ENCODE peak calls at places on chromosomes 3 and 15, in six cellular contexts. M, Y, C, K, Q and F are unnamed samples.

GRCh38 chr3:177287231-177287630 is 89.9 kb upstream of the TBL1XR1 start:
- DNase-seq in M (no peak), Y (no peak), C (no peak), K (no peak), Q (no peak), F (no peak)

GRCh38 chr3:123447749-123448502 is 964 bp downstream of the ADCY5 start:
- DNase-seq in M (peak), Y (no peak), C (no peak), K (no peak), Q (peak), F (no peak)

GRCh38 chr15:74377831-74378766 is 10.7 kb upstream of the CYP11A1 start:
- DNase-seq in M (no peak), Y (no peak), C (no peak), K (no peak), Q (no peak), F (no peak)

GRCh38 chr15:43190178-43190577 is 5.0 kb downstream of the CCNDBP1 start:
- DNase-seq in M (no peak), Y (no peak), C (no peak), K (no peak), Q (no peak), F (no peak)

GRCh38 chr3:175150812-175151411 is 291.8 kb downstream of the NAALADL2 start:
- DNase-seq in M (no peak), Y (peak), C (no peak), K (no peak), Q (no peak), F (no peak)

GRCh38 chr15:100033140-100033857 is 300.1 kb upstream of the LYSMD4 start:
- DNase-seq in M (no peak), Y (no peak), C (no peak), K (no peak), Q (no peak), F (no peak)

GRCh38 chr3:21142031-21142430 is 609.0 kb downstream of the ZNF385D start:
- DNase-seq in M (no peak), Y (no peak), C (no peak), K (no peak), Q (no peak), F (no peak)

GRCh38 chr3:16888785-16889607 is 4.2 kb downstream of the PLCL2 start:
- DNase-seq in M (no peak), Y (no peak), C (peak), K (no peak), Q (no peak), F (no peak)

GRCh38 chr15:29765234-29765841 is 56.9 kb downstream of the TJP1 start:
- DNase-seq in M (no peak), Y (no peak), C (no peak), K (no peak), Q (no peak), F (no peak)

GRCh38 chr3:55482496-55483195 is 4.5 kb downstream of the WNT5A start:
- DNase-seq in M (no peak), Y (no peak), C (no peak), K (no peak), Q (peak), F (no peak)

GRCh38 chr3:143970773-143971366 is 753 bp upstream of the DIPK2A start:
- DNase-seq in M (peak), Y (peak), C (no peak), K (no peak), Q (peak), F (peak)

GRCh38 chr15:63166219-63166618 is 8.9 kb upstream of the RPS27L start:
- DNase-seq in M (no peak), Y (no peak), C (no peak), K (no peak), Q (peak), F (no peak)

DNA sequence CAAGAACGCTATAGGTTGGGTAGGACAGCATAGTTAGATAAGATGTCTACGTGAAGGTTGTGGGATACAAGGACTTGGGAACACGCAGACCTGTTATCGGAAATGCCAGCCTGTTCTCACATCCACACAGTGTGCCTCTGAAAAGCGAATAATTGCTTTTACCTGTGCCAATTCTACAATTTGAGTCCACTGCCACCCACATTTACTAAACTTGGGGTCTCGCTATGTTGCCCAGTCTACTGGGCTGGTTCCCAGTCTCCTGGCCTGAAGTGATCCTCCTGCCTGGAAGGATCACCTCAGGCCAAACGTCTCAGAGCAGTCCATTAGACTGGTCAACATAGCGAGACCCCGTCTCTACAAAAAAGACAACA is 777 bp upstream of the INO80 start:
- DNase-seq in M (no peak), Y (no peak), C (no peak), K (no peak), Q (no peak), F (no peak)
- TF ChIP-seq ZNF274 in M (no peak), Y (no peak), C (no peak), K (no peak), Q (no peak), F (no peak)

GRCh38 chr3:121736112-121736511 is 13.4 kb downstream of the GOLGB1 start:
- DNase-seq in M (no peak), Y (no peak), C (no peak), K (no peak), Q (no peak), F (no peak)
- TF ChIP-seq YY1 in M (no peak), Y (no peak), C (no peak), K (no peak), Q (no peak), F (no peak)

GRCh38 chr3:134974621-134975020 is 179.6 kb downstream of the EPHB1 start:
- DNase-seq in M (no peak), Y (no peak), C (no peak), K (no peak), Q (no peak), F (no peak)

GRCh38 chr3:134972836-134973455 is 177.9 kb downstream of the EPHB1 start:
- DNase-seq in M (no peak), Y (no peak), C (no peak), K (no peak), Q (no peak), F (no peak)

GRCh38 chr3:134976948-134977347 is 181.9 kb downstream of the EPHB1 start:
- DNase-seq in M (no peak), Y (no peak), C (no peak), K (no peak), Q (no peak), F (no peak)

GRCh38 chr3:134978658-134979057 is 183.6 kb downstream of the EPHB1 start:
- DNase-seq in M (no peak), Y (no peak), C (no peak), K (no peak), Q (no peak), F (no peak)
- TF ChIP-seq ZNF274 in M (no peak), Y (no peak), C (no peak), K (no peak), Q (no peak), F (no peak)

GRCh38 chr15:39823634-39824033 is 41.0 kb upstream of the FSIP1 start:
- DNase-seq in M (no peak), Y (no peak), C (no peak), K (no peak), Q (no peak), F (no peak)

GRCh38 chr15:39814487-39814886 is 31.8 kb upstream of the FSIP1 start:
- DNase-seq in M (no peak), Y (no peak), C (no peak), K (no peak), Q (no peak), F (no peak)

GRCh38 chr15:39819449-39820016 is 36.9 kb upstream of the FSIP1 start:
- DNase-seq in M (no peak), Y (no peak), C (no peak), K (no peak), Q (no peak), F (no peak)

DNA sequence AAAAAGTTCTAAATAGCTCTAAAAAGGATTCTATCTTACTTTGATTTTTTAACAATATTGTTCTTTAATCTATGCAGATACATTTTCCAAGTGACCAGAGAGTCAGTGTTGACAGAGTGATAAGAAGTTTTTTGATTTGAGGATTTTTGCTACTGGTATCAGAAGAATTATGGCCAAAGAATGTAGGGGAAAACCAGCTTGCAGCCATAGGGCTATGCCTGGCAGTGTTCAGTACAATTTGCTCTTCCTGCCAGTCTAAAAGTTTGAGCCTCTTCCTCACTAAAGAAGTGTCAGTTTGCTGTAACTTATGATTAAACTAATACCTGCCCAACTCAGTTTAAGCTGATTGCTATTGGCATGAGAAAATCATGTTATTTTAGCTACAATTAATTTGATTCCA is 35.3 kb upstream of the FSIP1 start:
- DNase-seq in M (no peak), Y (no peak), C (no peak), K (no peak), Q (no peak), F (no peak)
- TF ChIP-seq YY1 in M (no peak), Y (no peak), C (no peak), K (no peak), Q (no peak), F (no peak)

DNA sequence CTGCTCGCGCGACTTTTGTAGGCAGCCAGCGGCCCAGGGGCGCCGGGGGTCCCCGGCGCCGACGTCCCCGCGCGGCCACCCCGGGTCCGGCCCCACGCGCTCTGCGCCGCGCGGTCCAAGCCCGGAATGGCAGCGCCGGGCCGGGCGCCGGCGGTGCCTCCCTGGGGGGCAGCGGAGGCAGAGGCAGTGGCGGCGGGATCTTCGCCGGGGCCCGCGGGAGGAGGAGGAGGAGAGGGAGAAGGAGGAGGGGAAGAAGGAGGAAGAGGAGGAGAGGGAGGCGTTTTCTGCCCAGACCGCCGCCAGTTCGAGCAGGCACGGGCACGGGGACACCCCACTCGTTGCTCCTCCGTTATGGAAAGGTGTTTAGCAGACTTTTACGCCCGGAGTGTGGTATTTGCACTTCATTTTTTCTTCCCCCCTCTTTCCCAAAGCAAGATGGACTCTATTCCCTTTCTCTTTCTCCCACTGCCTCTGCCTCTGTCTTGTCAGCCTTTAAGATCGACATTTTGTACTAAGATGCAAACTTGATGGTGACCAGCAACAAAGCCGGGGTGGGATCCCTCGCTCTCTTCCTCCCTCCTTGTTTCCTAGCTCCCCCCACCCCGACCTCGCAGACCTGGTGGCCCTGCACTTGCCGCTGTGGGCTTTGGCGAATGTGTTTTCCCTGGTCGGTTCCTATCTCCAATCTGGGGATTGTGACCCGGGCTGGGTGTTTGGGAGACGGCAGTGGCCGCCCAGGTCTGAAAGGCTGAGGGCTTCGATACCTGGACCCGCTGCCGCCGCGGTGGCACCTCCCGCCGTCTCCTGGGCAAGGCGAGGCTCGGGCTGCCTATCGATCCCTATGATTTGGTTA is 2.6 kb downstream of the BBX start:
- DNase-seq in M (no peak), Y (no peak), C (no peak), K (no peak), Q (peak), F (no peak)
- TF ChIP-seq ZNF274 in M (no peak), Y (no peak), C (no peak), K (no peak), Q (no peak), F (no peak)

DNA sequence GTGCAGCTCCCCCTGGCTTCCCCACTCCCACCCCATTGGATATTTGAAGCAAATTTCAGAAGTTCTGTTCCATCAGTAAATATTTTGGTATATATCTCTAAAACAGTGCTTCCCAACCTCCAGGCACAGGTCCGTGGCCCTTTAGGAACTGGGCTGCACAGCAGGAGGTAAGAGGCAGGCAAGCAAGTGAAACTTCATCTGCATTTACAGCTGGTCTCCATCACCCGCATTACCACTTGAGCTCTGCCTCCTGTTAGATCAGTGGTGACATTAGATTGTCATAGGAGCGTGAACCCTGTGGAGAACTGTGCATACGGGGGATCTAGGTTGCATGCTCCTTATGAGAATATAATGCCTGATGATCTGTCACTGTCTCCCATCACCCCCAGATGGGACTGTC is 97.3 kb upstream of the LRRFIP2 start:
- DNase-seq in M (no peak), Y (no peak), C (no peak), K (no peak), Q (peak), F (no peak)
- TF ChIP-seq YY1 in M (no peak), Y (no peak), C (no peak), K (no peak), Q (no peak), F (no peak)

DNA sequence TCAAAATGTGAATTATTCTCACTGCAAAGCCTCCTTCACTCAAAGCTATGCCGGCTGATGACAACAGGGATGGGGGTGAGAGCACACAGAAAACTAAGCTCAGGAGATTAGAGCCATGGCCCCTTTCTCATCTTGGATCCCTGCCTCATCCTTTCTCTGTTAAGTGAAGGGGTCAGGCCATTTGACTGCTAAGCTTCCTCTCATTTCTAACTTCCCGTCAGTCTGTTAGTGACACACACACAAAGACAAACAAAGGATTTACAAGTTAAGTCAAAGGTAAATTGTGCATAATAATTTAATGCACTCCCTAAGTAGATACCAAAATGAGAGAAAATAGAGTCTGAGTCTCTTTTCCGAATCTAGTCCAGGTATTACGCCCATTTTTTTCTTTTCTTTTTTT is 1.2 kb downstream of the SS18L2 start:
- DNase-seq in M (no peak), Y (no peak), C (no peak), K (no peak), Q (no peak), F (no peak)
- TF ChIP-seq ZNF274 in M (no peak), Y (no peak), C (no peak), K (no peak), Q (no peak), F (no peak)

DNA sequence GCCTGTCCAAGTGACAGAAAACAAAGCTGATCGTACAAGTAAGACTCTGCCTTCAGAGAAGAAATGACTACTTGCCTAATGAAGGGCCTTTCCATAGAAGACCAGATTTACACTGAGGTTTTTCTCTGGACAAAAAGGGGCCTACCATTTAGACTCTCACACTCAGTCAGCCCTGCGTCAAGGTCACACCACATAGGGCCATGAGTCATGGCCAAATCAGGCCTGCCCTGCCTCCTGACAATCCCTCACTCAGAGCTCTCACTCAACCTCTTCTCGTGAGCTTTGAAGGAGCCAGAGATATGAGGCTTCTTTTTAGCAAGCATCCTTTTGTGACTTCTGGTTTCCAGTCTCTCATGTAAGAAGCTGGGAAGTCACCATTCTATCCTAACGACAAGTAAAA is 68.1 kb upstream of the NMNAT3 start:
- DNase-seq in M (no peak), Y (no peak), C (no peak), K (peak), Q (no peak), F (no peak)
- TF ChIP-seq YY1 in M (no peak), Y (no peak), C (no peak), K (no peak), Q (no peak), F (no peak)

GRCh38 chr15:23647421-23648375 is at the start of gene MAGEL2:
- DNase-seq in M (no peak), Y (no peak), C (no peak), K (no peak), Q (peak), F (no peak)
- TF ChIP-seq ZNF274 in M (no peak), Y (no peak), C (no peak), K (no peak), Q (no peak), F (no peak)